ENCODE peak calls at places on chromosome 22, in four cellular contexts. C is K562, V is endothelial cell of umbilical vein, R is A549. D is an unnamed sample.

GRCh38 chr22:31526275-31526674 is 29.9 kb downstream of the SFI1 start:
- DNase-seq in V (no peak), R (no peak), C (no peak), D (no peak)

GRCh38 chr22:29883831-29884139 is 811 bp downstream of the MTMR3 start:
- DNase-seq in R (no peak), V (no peak), C (no peak), D (no peak)

GRCh38 chr22:48155446-48155845 is 1393.0 kb downstream of the TBC1D22A start:
- DNase-seq in R (no peak), V (no peak), C (no peak), D (no peak)

GRCh38 chr22:22167791-22168189 is 76.8 kb upstream of the VPREB1 start:
- DNase-seq in R (no peak), V (no peak), C (no peak), D (no peak)

GRCh38 chr22:50252081-50253045 is 1.3 kb upstream of the HDAC10 start:
- DNase-seq in C (no peak), R (no peak), V (peak), D (peak)

GRCh38 chr22:19632671-19633148 is 81.6 kb upstream of the SEPTIN5 start:
- DNase-seq in C (no peak), R (no peak), V (no peak), D (no peak)

GRCh38 chr22:45094826-45095225 is 68.9 kb upstream of the NUP50 start:
- DNase-seq in R (no peak), C (no peak), V (no peak), D (no peak)

GRCh38 chr22:17726561-17727243 is 47.6 kb downstream of the BID start:
- DNase-seq in V (no peak), R (no peak), C (no peak), D (peak)

GRCh38 chr22:23578306-23578705 is 1.8 kb downstream of the IGLL1 start:
- DNase-seq in V (no peak), C (no peak), R (no peak), D (no peak)

GRCh38 chr22:39534092-39534506 is 1.6 kb upstream of the RPS19BP1 start:
- DNase-seq in V (no peak), C (no peak), R (no peak), D (no peak)

GRCh38 chr22:39536711-39537110 is 4.2 kb upstream of the RPS19BP1 start:
- DNase-seq in C (no peak), V (no peak), R (no peak), D (no peak)

GRCh38 chr22:39534591-39535301 is 2.2 kb upstream of the RPS19BP1 start:
- DNase-seq in V (peak), C (peak), R (peak), D (peak)

GRCh38 chr22:39535302-39535805 is 2.8 kb upstream of the RPS19BP1 start:
- DNase-seq in R (no peak), V (no peak), C (no peak), D (no peak)

GRCh38 chr22:39535831-39536449 is 3.4 kb upstream of the RPS19BP1 start:
- DNase-seq in R (no peak), C (no peak), V (no peak), D (no peak)
- TF ChIP-seq MYC in R (no peak), C (no peak), V (no peak), D (no peak)

DNA sequence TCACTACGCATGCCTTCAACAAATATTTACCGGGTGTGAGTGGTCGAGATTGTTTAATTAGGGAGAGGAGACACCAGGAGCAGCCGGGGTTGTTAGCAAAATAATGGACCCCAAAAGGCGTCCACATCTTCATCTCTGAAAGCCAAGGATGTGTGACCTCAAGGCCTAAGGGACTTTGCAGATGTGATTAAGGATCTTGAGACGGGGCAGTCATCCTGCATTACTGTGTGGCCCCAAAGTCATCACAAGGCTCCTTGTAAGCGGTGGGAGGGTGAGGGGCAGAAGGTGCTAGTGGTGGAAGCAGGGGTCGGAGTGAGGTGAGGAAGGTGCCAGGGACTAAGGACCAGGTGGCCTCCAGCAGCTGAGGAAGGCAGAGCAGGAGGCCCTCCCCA is 83.6 kb downstream of the CELSR1 start:
- DNase-seq in V (no peak), R (no peak), C (no peak), D (no peak)
- TF ChIP-seq MAX in V (no peak), R (no peak), C (no peak), D (no peak)

GRCh38 chr22:41367039-41367679 is 14.6 kb upstream of the TEF start:
- DNase-seq in C (peak), V (peak), R (peak), D (peak)
- TF ChIP-seq MYC in C (no peak), V (peak), R (no peak), D (peak)

GRCh38 chr22:37501176-37501609 is 15.0 kb upstream of the MFNG start:
- DNase-seq in C (no peak), V (peak), R (no peak), D (no peak)
- TF ChIP-seq MAX in C (no peak), V (no peak), R (no peak), D (no peak)

GRCh38 chr22:38222797-38223119 is 21.0 kb downstream of the MAFF start:
- DNase-seq in V (peak), C (no peak), R (no peak), D (no peak)

GRCh38 chr22:38220163-38220562 is 18.4 kb downstream of the MAFF start:
- DNase-seq in V (no peak), R (no peak), C (no peak), D (no peak)

GRCh38 chr22:38221908-38222796 is 20.4 kb downstream of the MAFF start:
- DNase-seq in V (no peak), R (no peak), C (no peak), D (peak)

GRCh38 chr22:38220653-38221386 is 19.0 kb downstream of the MAFF start:
- DNase-seq in V (no peak), R (no peak), C (no peak), D (no peak)

GRCh38 chr22:38221407-38221806 is 19.6 kb downstream of the MAFF start:
- DNase-seq in C (no peak), V (no peak), R (no peak), D (no peak)
- TF ChIP-seq MYC in C (no peak), V (no peak), R (no peak), D (no peak)

GRCh38 chr22:44033287-44033686 is 9.2 kb downstream of the PARVB start:
- DNase-seq in R (no peak), V (no peak), C (no peak), D (no peak)

GRCh38 chr22:44032126-44032730 is 8.1 kb downstream of the PARVB start:
- DNase-seq in R (no peak), C (no peak), V (no peak), D (no peak)

GRCh38 chr22:44031111-44031963 is 7.2 kb downstream of the PARVB start:
- DNase-seq in C (no peak), V (peak), R (no peak), D (no peak)

GRCh38 chr22:44030702-44031082 is 6.6 kb downstream of the PARVB start:
- DNase-seq in R (no peak), V (no peak), C (peak), D (no peak)

GRCh38 chr22:44033689-44034088 is 9.6 kb downstream of the PARVB start:
- DNase-seq in R (no peak), V (no peak), C (peak), D (no peak)
- TF ChIP-seq MAX in R (no peak), V (no peak), C (no peak), D (no peak)

GRCh38 chr22:35985361-35985760 is 43.3 kb downstream of the RBFOX2 start:
- DNase-seq in V (no peak), C (no peak), R (no peak), D (no peak)

GRCh38 chr22:35984776-35985175 is 43.8 kb downstream of the RBFOX2 start:
- DNase-seq in C (no peak), R (no peak), V (no peak), D (no peak)

GRCh38 chr22:35986085-35986484 is 42.5 kb downstream of the RBFOX2 start:
- DNase-seq in V (peak), R (no peak), C (no peak), D (no peak)

GRCh38 chr22:35987994-35988393 is 40.6 kb downstream of the RBFOX2 start:
- DNase-seq in C (no peak), V (no peak), R (no peak), D (no peak)

GRCh38 chr22:35987487-35987886 is 41.1 kb downstream of the RBFOX2 start:
- DNase-seq in C (no peak), V (no peak), R (no peak), D (peak)
- TF ChIP-seq MYC in C (no peak), V (no peak), R (no peak), D (no peak)

DNA sequence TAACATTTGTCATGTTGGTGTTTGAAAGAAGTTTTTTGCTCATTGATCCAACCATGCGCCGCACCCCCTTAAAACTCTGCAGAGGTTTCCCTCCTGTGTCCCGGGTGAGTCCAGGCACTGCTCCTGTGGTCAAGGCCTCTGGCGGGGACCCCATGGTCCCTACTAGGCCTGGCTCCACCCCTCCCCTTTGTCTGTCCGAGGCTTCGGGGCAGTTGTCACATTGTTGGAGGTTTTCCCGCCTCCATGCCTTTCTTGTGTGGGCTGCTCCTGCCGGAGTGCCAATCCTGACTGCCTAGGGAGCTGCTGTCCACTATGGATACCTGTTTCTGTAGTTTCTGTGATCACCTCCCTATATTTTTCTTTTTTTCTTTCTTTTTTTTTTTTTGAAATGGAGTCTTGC is 39.8 kb downstream of the MPPED1 start:
- DNase-seq in V (no peak), C (no peak), R (no peak), D (no peak)
- TF ChIP-seq MAX in V (no peak), C (no peak), R (no peak), D (no peak)